ENCODE peak calls at places on chromosome 18, in four cellular contexts. One of them, this sample, is unnamed.

GRCh38 chr18:43271593-43272432 is 5.5 kb downstream of the SYT4 start:
- DNase-seq in tibial nerve: no peak
- DNase-seq in small intestine: peak; percentile 35
- DNase-seq in heart left ventricle: no peak
- DNase-seq in this sample: peak; percentile 35

GRCh38 chr18:63160172-63160995 is 159.2 kb downstream of the BCL2 start:
- DNase-seq in heart left ventricle: no peak
- DNase-seq in small intestine: no peak
- DNase-seq in tibial nerve: no peak
- DNase-seq in this sample: no peak

GRCh38 chr18:44602380-44602779 is 78.3 kb upstream of the SETBP1 start:
- DNase-seq in heart left ventricle: no peak
- DNase-seq in tibial nerve: no peak
- DNase-seq in small intestine: no peak
- DNase-seq in this sample: no peak

GRCh38 chr18:12278153-12278764 is 24.1 kb downstream of the CIDEA start:
- DNase-seq in tibial nerve: no peak
- DNase-seq in heart left ventricle: peak; percentile 24
- DNase-seq in small intestine: no peak
- DNase-seq in this sample: no peak

GRCh38 chr18:26487437-26487836 is 60.9 kb downstream of the KCTD1 start:
- DNase-seq in heart left ventricle: no peak
- DNase-seq in small intestine: peak; percentile 55
- DNase-seq in tibial nerve: no peak
- DNase-seq in this sample: peak; percentile 63

GRCh38 chr18:69588301-69588700 is 187.6 kb downstream of the DOK6 start:
- DNase-seq in heart left ventricle: no peak
- DNase-seq in tibial nerve: no peak
- DNase-seq in small intestine: no peak
- DNase-seq in this sample: peak; percentile 8

GRCh38 chr18:24095976-24096375 is 42.9 kb upstream of the CABYR start:
- DNase-seq in small intestine: no peak
- DNase-seq in heart left ventricle: no peak
- DNase-seq in tibial nerve: no peak
- DNase-seq in this sample: no peak

GRCh38 chr18:23301971-23302370 is 151.1 kb upstream of the RIOK3 start:
- DNase-seq in heart left ventricle: no peak
- DNase-seq in small intestine: peak; percentile 49
- DNase-seq in tibial nerve: no peak
- DNase-seq in this sample: no peak

GRCh38 chr18:79614211-79615028 is 65.2 kb upstream of the CTDP1 start:
- DNase-seq in heart left ventricle: no peak
- DNase-seq in small intestine: no peak
- DNase-seq in tibial nerve: no peak
- DNase-seq in this sample: no peak

GRCh38 chr18:50704541-50704940 is 115.3 kb downstream of the MRO start:
- DNase-seq in tibial nerve: no peak
- DNase-seq in small intestine: no peak
- DNase-seq in heart left ventricle: no peak
- DNase-seq in this sample: no peak

GRCh38 chr18:23380001-23380550 is 73.0 kb upstream of the RIOK3 start:
- DNase-seq in tibial nerve: no peak
- DNase-seq in small intestine: no peak
- DNase-seq in heart left ventricle: no peak
- DNase-seq in this sample: no peak

GRCh38 chr18:2050016-2050415 is 521.3 kb downstream of the METTL4 start:
- DNase-seq in small intestine: no peak
- DNase-seq in heart left ventricle: no peak
- DNase-seq in tibial nerve: no peak
- DNase-seq in this sample: no peak

GRCh38 chr18:75293591-75293990 is 83.0 kb downstream of the TSHZ1 start:
- DNase-seq in heart left ventricle: no peak
- DNase-seq in small intestine: no peak
- DNase-seq in tibial nerve: no peak
- DNase-seq in this sample: no peak

GRCh38 chr18:75101916-75102315 is 107.0 kb downstream of the PTGR3 start:
- DNase-seq in small intestine: no peak
- DNase-seq in heart left ventricle: no peak
- DNase-seq in tibial nerve: no peak
- DNase-seq in this sample: no peak

This sample was measured in HepG2.